ENCODE peak calls at places on chromosome 13, in nine cellular contexts. I is neural crest cell, A is HS-5, L is HFFc6, Z is neuronal stem cell, E is NCI-H2081, S is RCC 7860, O is foreskin fibroblast, F is occipital lobe. N is an unnamed sample.

GRCh38 chr13:100269837-100270236 is 180.9 kb downstream of the PCCA start:
- DNase-seq in I (no peak), A (no peak), L (peak), Z (no peak), E (no peak), S (no peak), O (peak), F (peak), N (no peak)

GRCh38 chr13:106905380-106906259 is 337.7 kb upstream of the ARGLU1 start:
- DNase-seq in I (no peak), A (no peak), L (no peak), Z (no peak), E (no peak), S (no peak), O (no peak), F (no peak), N (no peak)

GRCh38 chr13:75217949-75218348 is 264.0 kb downstream of the TBC1D4 start:
- DNase-seq in I (no peak), A (no peak), L (peak), Z (peak), E (no peak), S (peak), O (peak), F (no peak), N (no peak)

GRCh38 chr13:94710881-94711560 is 1.3 kb downstream of the SOX21 start:
- DNase-seq in I (no peak), A (no peak), L (no peak), Z (no peak), E (no peak), S (no peak), O (peak), F (no peak), N (no peak)

GRCh38 chr13:98462946-98463345 is 114.0 kb downstream of the STK24 start:
- DNase-seq in I (no peak), A (no peak), L (no peak), Z (no peak), E (no peak), S (no peak), O (no peak), F (no peak), N (no peak)

GRCh38 chr13:30743319-30744055 is 8.1 kb downstream of the ALOX5AP start:
- DNase-seq in I (no peak), A (peak), L (peak), Z (no peak), E (no peak), S (peak), O (peak), F (no peak), N (no peak)

GRCh38 chr13:113001251-113002140 is 32.5 kb downstream of the MCF2L start:
- DNase-seq in I (peak), A (no peak), L (no peak), Z (peak), E (peak), S (no peak), O (peak), F (peak), N (no peak)

GRCh38 chr13:109677206-109677605 is 109.2 kb downstream of the IRS2 start:
- DNase-seq in I (no peak), A (no peak), L (no peak), Z (no peak), E (no peak), S (no peak), O (no peak), F (no peak), N (no peak)

GRCh38 chr13:103291693-103292572 is 225.7 kb upstream of the SLC10A2 start:
- DNase-seq in I (no peak), A (no peak), L (no peak), Z (peak), E (no peak), S (no peak), O (no peak), F (no peak), N (no peak)

GRCh38 chr13:109666656-109667448 is 119.5 kb downstream of the IRS2 start:
- DNase-seq in I (no peak), A (no peak), L (no peak), Z (no peak), E (no peak), S (peak), O (peak), F (no peak), N (no peak)

GRCh38 chr13:74243637-74244526 is 109.7 kb upstream of the KLF12 start:
- DNase-seq in I (no peak), A (peak), L (peak), Z (no peak), E (no peak), S (no peak), O (peak), F (no peak), N (no peak)

GRCh38 chr13:29435125-29435911 is 160.2 kb downstream of the SLC7A1 start:
- DNase-seq in I (no peak), A (peak), L (peak), Z (no peak), E (no peak), S (no peak), O (peak), F (no peak), N (no peak)